ENCODE peak calls at places on chromosomes 16 and 17, in four cellular contexts. One of them, this sample, is unnamed.

GRCh38 chr17:491086-492014 is 138.7 kb upstream of the RPH3AL start:
- DNase-seq in AG09319: no peak
- DNase-seq in HFF-Myc: no peak
- DNase-seq in mucosa of descending colon: peak
- DNase-seq in this sample: no peak

GRCh38 chr16:46974352-46974751 is 878 bp upstream of the DNAJA2 start:
- DNase-seq in AG09319: no peak
- DNase-seq in mucosa of descending colon: no peak
- DNase-seq in HFF-Myc: no peak
- DNase-seq in this sample: no peak

GRCh38 chr17:42311240-42312034 is 23.1 kb downstream of the STAT5A start:
- DNase-seq in mucosa of descending colon: peak
- DNase-seq in AG09319: peak
- DNase-seq in HFF-Myc: peak
- DNase-seq in this sample: peak

GRCh38 chr17:60390223-60390622 is 1.7 kb downstream of the USP32 start:
- DNase-seq in HFF-Myc: no peak
- DNase-seq in AG09319: no peak
- DNase-seq in mucosa of descending colon: no peak
- DNase-seq in this sample: peak

GRCh38 chr16:1029259-1029545 is 43.3 kb upstream of the SSTR5 start:
- DNase-seq in HFF-Myc: no peak
- DNase-seq in mucosa of descending colon: no peak
- DNase-seq in AG09319: no peak
- DNase-seq in this sample: no peak

GRCh38 chr16:88566158-88566557 is 4.0 kb upstream of the ZC3H18 start:
- DNase-seq in mucosa of descending colon: no peak
- DNase-seq in HFF-Myc: peak
- DNase-seq in AG09319: peak
- DNase-seq in this sample: no peak

GRCh38 chr16:84048306-84048705 is 5.7 kb upstream of the SLC38A8 start:
- DNase-seq in AG09319: no peak
- DNase-seq in mucosa of descending colon: no peak
- DNase-seq in HFF-Myc: no peak
- DNase-seq in this sample: no peak

GRCh38 chr16:1985466-1986150 is 1.6 kb downstream of the GFER start:
- DNase-seq in HFF-Myc: no peak
- DNase-seq in AG09319: no peak
- DNase-seq in mucosa of descending colon: peak
- DNase-seq in this sample: no peak

GRCh38 chr17:59791603-59792457 is 84.4 kb downstream of the VMP1 start:
- DNase-seq in HFF-Myc: no peak
- DNase-seq in AG09319: no peak
- DNase-seq in mucosa of descending colon: no peak
- DNase-seq in this sample: no peak

GRCh38 chr17:29514792-29515191 is 52.0 kb downstream of the ABHD15 start:
- DNase-seq in HFF-Myc: no peak
- DNase-seq in AG09319: peak
- DNase-seq in mucosa of descending colon: no peak
- DNase-seq in this sample: no peak

GRCh38 chr17:72822358-72823023 is 270.0 kb downstream of the SLC39A11 start:
- DNase-seq in HFF-Myc: no peak
- DNase-seq in mucosa of descending colon: no peak
- DNase-seq in AG09319: no peak
- DNase-seq in this sample: no peak

GRCh38 chr17:72832306-72832705 is 260.2 kb downstream of the SLC39A11 start:
- DNase-seq in HFF-Myc: no peak
- DNase-seq in AG09319: no peak
- DNase-seq in mucosa of descending colon: no peak
- DNase-seq in this sample: no peak

GRCh38 chr17:72825218-72825617 is 267.3 kb downstream of the SLC39A11 start:
- DNase-seq in mucosa of descending colon: no peak
- DNase-seq in AG09319: no peak
- DNase-seq in HFF-Myc: no peak
- DNase-seq in this sample: no peak

GRCh38 chr17:72826602-72827001 is 265.9 kb downstream of the SLC39A11 start:
- DNase-seq in AG09319: no peak
- DNase-seq in mucosa of descending colon: no peak
- DNase-seq in HFF-Myc: no peak
- DNase-seq in this sample: no peak
- TF ChIP-seq CTCF in AG09319: no peak
- TF ChIP-seq CTCF in mucosa of descending colon: no peak
- TF ChIP-seq CTCF in HFF-Myc: peak
- TF ChIP-seq CTCF in this sample: no peak

GRCh38 chr17:45370949-45371413 is 54.2 kb upstream of the MAP3K14 start:
- DNase-seq in AG09319: no peak
- DNase-seq in HFF-Myc: no peak
- DNase-seq in mucosa of descending colon: no peak
- DNase-seq in this sample: peak
- TF ChIP-seq CTCF in AG09319: no peak
- TF ChIP-seq CTCF in HFF-Myc: no peak
- TF ChIP-seq CTCF in mucosa of descending colon: no peak
- TF ChIP-seq CTCF in this sample: no peak

DNA sequence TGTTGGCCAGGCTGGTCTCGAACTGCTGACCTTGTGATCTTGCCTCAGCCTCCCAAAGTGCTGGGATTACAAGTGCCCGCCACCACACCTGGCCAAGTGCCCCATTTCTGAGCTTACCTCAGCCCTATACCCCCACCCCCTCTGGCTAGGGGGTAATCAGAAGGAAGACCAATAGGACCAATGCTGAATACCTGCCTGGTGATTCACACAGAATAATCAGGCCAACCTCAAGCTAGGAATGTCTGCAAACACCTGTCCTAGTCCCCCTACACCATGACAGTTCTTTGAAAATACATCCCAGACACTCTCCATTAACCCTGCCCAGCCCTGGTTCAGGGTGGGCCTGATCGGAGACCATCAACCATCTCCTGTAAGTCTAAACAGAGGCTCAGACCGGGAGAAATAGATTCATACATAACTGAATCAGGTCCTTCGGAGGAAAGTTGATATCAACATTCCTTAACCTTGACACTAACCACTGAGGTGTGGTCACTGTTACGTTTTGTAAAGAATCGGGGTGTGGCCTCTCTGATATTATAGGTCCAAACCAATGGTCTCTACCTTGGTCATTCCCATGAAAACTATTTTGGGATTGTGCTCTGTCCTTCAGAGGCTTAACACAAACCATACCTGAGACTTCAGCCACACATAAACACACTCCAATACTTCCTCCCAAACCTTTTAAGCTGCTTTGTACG is 130.8 kb downstream of the GAS7 start:
- DNase-seq in AG09319: no peak
- DNase-seq in mucosa of descending colon: no peak
- DNase-seq in HFF-Myc: no peak
- DNase-seq in this sample: no peak
- TF ChIP-seq CTCF in AG09319: no peak
- TF ChIP-seq CTCF in mucosa of descending colon: no peak
- TF ChIP-seq CTCF in HFF-Myc: no peak
- TF ChIP-seq CTCF in this sample: no peak

GRCh38 chr16:66538910-66539309 is 11.0 kb downstream of the TK2 start:
- DNase-seq in AG09319: no peak
- DNase-seq in mucosa of descending colon: no peak
- DNase-seq in HFF-Myc: no peak
- DNase-seq in this sample: no peak

GRCh38 chr16:66539628-66540469 is 10.1 kb downstream of the TK2 start:
- DNase-seq in HFF-Myc: no peak
- DNase-seq in AG09319: no peak
- DNase-seq in mucosa of descending colon: no peak
- DNase-seq in this sample: no peak

GRCh38 chr16:66537236-66537635 is 12.7 kb downstream of the TK2 start:
- DNase-seq in mucosa of descending colon: no peak
- DNase-seq in HFF-Myc: no peak
- DNase-seq in AG09319: no peak
- DNase-seq in this sample: no peak

GRCh38 chr16:66534376-66534799 is 15.5 kb downstream of the TK2 start:
- DNase-seq in mucosa of descending colon: no peak
- DNase-seq in AG09319: no peak
- DNase-seq in HFF-Myc: no peak
- DNase-seq in this sample: no peak

DNA sequence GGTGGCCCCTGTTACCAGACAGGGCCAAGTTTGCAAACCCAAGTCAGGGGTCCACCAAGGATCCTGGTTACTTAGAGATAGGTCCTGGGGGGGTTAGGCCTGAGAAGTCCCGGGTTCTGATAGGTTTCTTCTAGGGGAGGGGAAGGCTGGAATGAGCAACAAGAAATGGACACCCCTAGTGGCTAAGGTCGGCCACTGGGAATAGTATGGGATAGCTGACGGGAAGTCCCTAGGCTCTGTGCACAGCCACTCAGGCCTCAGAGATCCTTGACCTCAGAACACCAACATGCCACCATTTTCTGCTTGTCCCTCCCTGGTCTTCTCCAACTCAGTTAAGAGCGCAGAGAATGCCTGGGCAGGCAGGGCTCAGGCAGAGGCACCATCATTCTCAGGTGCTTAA is 13.4 kb downstream of the TK2 start:
- DNase-seq in HFF-Myc: no peak
- DNase-seq in mucosa of descending colon: no peak
- DNase-seq in AG09319: no peak
- DNase-seq in this sample: no peak
- TF ChIP-seq CTCF in HFF-Myc: no peak
- TF ChIP-seq CTCF in mucosa of descending colon: no peak
- TF ChIP-seq CTCF in AG09319: no peak
- TF ChIP-seq CTCF in this sample: no peak

GRCh38 chr17:81057079-81057730 is 22.3 kb downstream of the BAIAP2 start:
- DNase-seq in HFF-Myc: no peak
- DNase-seq in AG09319: no peak
- DNase-seq in mucosa of descending colon: peak
- DNase-seq in this sample: no peak
- TF ChIP-seq CTCF in HFF-Myc: no peak
- TF ChIP-seq CTCF in AG09319: no peak
- TF ChIP-seq CTCF in mucosa of descending colon: no peak
- TF ChIP-seq CTCF in this sample: no peak

GRCh38 chr17:5121186-5121841 is 5.5 kb downstream of the USP6 start:
- DNase-seq in mucosa of descending colon: peak
- DNase-seq in AG09319: no peak
- DNase-seq in HFF-Myc: no peak
- DNase-seq in this sample: no peak

GRCh38 chr17:5126719-5127488 is 11.1 kb downstream of the USP6 start:
- DNase-seq in HFF-Myc: no peak
- DNase-seq in mucosa of descending colon: no peak
- DNase-seq in AG09319: no peak
- DNase-seq in this sample: no peak

GRCh38 chr17:5122586-5123342 is 6.9 kb downstream of the USP6 start:
- DNase-seq in mucosa of descending colon: peak
- DNase-seq in HFF-Myc: no peak
- DNase-seq in AG09319: no peak
- DNase-seq in this sample: no peak

GRCh38 chr17:5120036-5120435 is 4.2 kb downstream of the USP6 start:
- DNase-seq in mucosa of descending colon: no peak
- DNase-seq in HFF-Myc: no peak
- DNase-seq in AG09319: no peak
- DNase-seq in this sample: no peak

DNA sequence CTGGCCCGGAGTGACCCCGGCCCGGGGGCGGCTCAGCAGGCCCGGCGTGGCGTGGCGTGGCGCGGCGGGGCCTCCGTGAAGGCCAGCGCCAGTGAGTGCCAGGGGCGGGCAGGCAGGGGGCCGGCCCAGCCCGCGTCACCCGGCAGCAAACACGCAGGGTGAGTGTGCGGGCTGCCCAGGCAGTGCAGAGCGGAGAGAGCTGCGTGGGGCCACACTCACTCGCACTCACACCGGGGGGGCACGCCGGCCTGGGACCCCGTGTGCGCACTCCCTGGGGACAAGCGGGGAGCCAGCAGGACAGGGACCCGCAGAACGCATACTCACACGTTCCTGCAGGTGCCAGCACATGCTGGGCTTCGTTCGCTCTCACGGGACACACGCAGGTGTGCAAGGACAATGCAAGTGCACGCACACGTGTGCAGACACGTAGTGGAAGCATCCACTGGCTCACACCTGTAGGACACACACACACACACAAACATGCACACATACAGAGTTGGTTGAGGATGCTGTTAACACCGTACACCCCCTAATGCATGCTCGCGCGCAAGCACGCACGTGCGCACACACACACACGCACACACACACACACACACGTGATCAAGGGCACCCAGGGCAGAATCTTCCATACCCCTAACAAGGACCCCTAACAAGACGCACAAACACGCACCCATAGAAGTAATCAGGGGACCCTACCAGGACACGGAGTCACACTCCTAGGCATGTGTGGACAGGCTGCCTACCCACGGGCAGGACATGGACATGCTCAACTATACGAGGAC is 7.7 kb downstream of the USP6 start:
- DNase-seq in mucosa of descending colon: peak
- DNase-seq in AG09319: no peak
- DNase-seq in HFF-Myc: no peak
- DNase-seq in this sample: no peak
- TF ChIP-seq CTCF in mucosa of descending colon: no peak
- TF ChIP-seq CTCF in AG09319: no peak
- TF ChIP-seq CTCF in HFF-Myc: no peak
- TF ChIP-seq CTCF in this sample: no peak

DNA sequence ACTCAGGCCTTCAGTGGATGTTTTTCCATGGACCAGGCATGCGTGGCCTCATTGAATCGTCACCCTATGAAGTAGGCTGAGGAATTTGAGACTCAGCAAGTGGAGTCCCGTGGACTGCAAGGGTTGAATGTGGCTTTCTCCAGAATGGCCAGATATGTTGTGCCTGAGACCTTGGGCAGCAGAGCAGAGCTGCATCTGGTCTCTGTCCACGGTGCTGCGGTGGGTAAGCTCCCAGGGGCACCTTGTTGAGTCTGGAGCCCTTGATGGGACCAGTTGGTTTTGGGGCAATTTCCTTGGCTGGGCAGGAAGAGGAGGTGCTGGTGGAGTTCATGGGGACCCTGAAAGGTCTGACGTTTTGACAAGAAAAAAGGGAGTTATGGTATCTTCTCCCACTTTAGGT is 368.1 kb upstream of the EEF2KMT start:
- DNase-seq in HFF-Myc: no peak
- DNase-seq in AG09319: no peak
- DNase-seq in mucosa of descending colon: no peak
- DNase-seq in this sample: no peak
- TF ChIP-seq CTCF in HFF-Myc: no peak
- TF ChIP-seq CTCF in AG09319: no peak
- TF ChIP-seq CTCF in mucosa of descending colon: no peak
- TF ChIP-seq CTCF in this sample: no peak

GRCh38 chr17:17985555-17985954 is 12.9 kb downstream of the DRC3 start:
- DNase-seq in HFF-Myc: no peak
- DNase-seq in AG09319: no peak
- DNase-seq in mucosa of descending colon: no peak
- DNase-seq in this sample: no peak

GRCh38 chr17:17983776-17984175 is 11.1 kb downstream of the DRC3 start:
- DNase-seq in AG09319: no peak
- DNase-seq in mucosa of descending colon: no peak
- DNase-seq in HFF-Myc: no peak
- DNase-seq in this sample: no peak

GRCh38 chr17:17983376-17983775 is 10.7 kb downstream of the DRC3 start:
- DNase-seq in mucosa of descending colon: no peak
- DNase-seq in HFF-Myc: no peak
- DNase-seq in AG09319: no peak
- DNase-seq in this sample: no peak

GRCh38 chr17:17987187-17987896 is 14.7 kb downstream of the DRC3 start:
- DNase-seq in AG09319: no peak
- DNase-seq in mucosa of descending colon: no peak
- DNase-seq in HFF-Myc: no peak
- DNase-seq in this sample: no peak

GRCh38 chr17:17985153-17985552 is 12.5 kb downstream of the DRC3 start:
- DNase-seq in mucosa of descending colon: no peak
- DNase-seq in HFF-Myc: no peak
- DNase-seq in AG09319: no peak
- DNase-seq in this sample: no peak
- TF ChIP-seq CTCF in mucosa of descending colon: no peak
- TF ChIP-seq CTCF in HFF-Myc: no peak
- TF ChIP-seq CTCF in AG09319: no peak
- TF ChIP-seq CTCF in this sample: no peak

This sample was measured in CD14-positive monocyte.